ENCODE peak calls at places on chromosomes 11 and 22, in five cellular contexts. One of them, this sample, is unnamed.

GRCh38 chr22:36746571-36746970 is 29.3 kb downstream of the IFT27 start:
- DNase-seq in NCI-H446: no peak
- DNase-seq in activated CD4-positive, alpha-beta T cell treated with anti-CD3 and anti-CD28 coated beads, Interleukin-2, amount 50 U/mL, for 4 hours: no peak
- DNase-seq in stimulated activated CD8-positive, alpha-beta memory T cell treated with anti-CD3 and anti-CD28 coated beads, Interleukin-4, amount 100 ng/mL, for 24 hours: no peak
- DNase-seq in body of pancreas: no peak
- DNase-seq in this sample: no peak

GRCh38 chr11:2136209-2136951 is 2.8 kb downstream of the IGF2 start:
- DNase-seq in NCI-H446: no peak
- DNase-seq in stimulated activated CD8-positive, alpha-beta memory T cell treated with anti-CD3 and anti-CD28 coated beads, Interleukin-4, amount 100 ng/mL, for 24 hours: no peak
- DNase-seq in body of pancreas: no peak
- DNase-seq in activated CD4-positive, alpha-beta T cell treated with anti-CD3 and anti-CD28 coated beads, Interleukin-2, amount 50 U/mL, for 4 hours: no peak
- DNase-seq in this sample: no peak

GRCh38 chr22:45097061-45097460 is 66.7 kb upstream of the NUP50 start:
- DNase-seq in body of pancreas: no peak
- DNase-seq in stimulated activated CD8-positive, alpha-beta memory T cell treated with anti-CD3 and anti-CD28 coated beads, Interleukin-4, amount 100 ng/mL, for 24 hours: no peak
- DNase-seq in activated CD4-positive, alpha-beta T cell treated with anti-CD3 and anti-CD28 coated beads, Interleukin-2, amount 50 U/mL, for 4 hours: no peak
- DNase-seq in NCI-H446: no peak
- DNase-seq in this sample: no peak

GRCh38 chr11:31690516-31690915 is 120.6 kb downstream of the PAX6 start:
- DNase-seq in body of pancreas: no peak
- DNase-seq in activated CD4-positive, alpha-beta T cell treated with anti-CD3 and anti-CD28 coated beads, Interleukin-2, amount 50 U/mL, for 4 hours: no peak
- DNase-seq in NCI-H446: peak
- DNase-seq in stimulated activated CD8-positive, alpha-beta memory T cell treated with anti-CD3 and anti-CD28 coated beads, Interleukin-4, amount 100 ng/mL, for 24 hours: no peak
- DNase-seq in this sample: no peak

GRCh38 chr11:65135633-65136145 is 1.4 kb upstream of the SYVN1 start:
- DNase-seq in NCI-H446: no peak
- DNase-seq in stimulated activated CD8-positive, alpha-beta memory T cell treated with anti-CD3 and anti-CD28 coated beads, Interleukin-4, amount 100 ng/mL, for 24 hours: no peak
- DNase-seq in activated CD4-positive, alpha-beta T cell treated with anti-CD3 and anti-CD28 coated beads, Interleukin-2, amount 50 U/mL, for 4 hours: no peak
- DNase-seq in body of pancreas: no peak
- DNase-seq in this sample: no peak

GRCh38 chr22:19849800-19850481 is 4.7 kb downstream of the GNB1L start:
- DNase-seq in stimulated activated CD8-positive, alpha-beta memory T cell treated with anti-CD3 and anti-CD28 coated beads, Interleukin-4, amount 100 ng/mL, for 24 hours: no peak
- DNase-seq in activated CD4-positive, alpha-beta T cell treated with anti-CD3 and anti-CD28 coated beads, Interleukin-2, amount 50 U/mL, for 4 hours: no peak
- DNase-seq in NCI-H446: no peak
- DNase-seq in body of pancreas: no peak
- DNase-seq in this sample: no peak

GRCh38 chr11:117839234-117839882 is 14.8 kb upstream of the FXYD2 start:
- DNase-seq in body of pancreas: no peak
- DNase-seq in NCI-H446: no peak
- DNase-seq in stimulated activated CD8-positive, alpha-beta memory T cell treated with anti-CD3 and anti-CD28 coated beads, Interleukin-4, amount 100 ng/mL, for 24 hours: no peak
- DNase-seq in activated CD4-positive, alpha-beta T cell treated with anti-CD3 and anti-CD28 coated beads, Interleukin-2, amount 50 U/mL, for 4 hours: no peak
- DNase-seq in this sample: no peak

GRCh38 chr11:16839821-16840220 is 101.4 kb downstream of the C11orf58 start:
- DNase-seq in NCI-H446: no peak
- DNase-seq in stimulated activated CD8-positive, alpha-beta memory T cell treated with anti-CD3 and anti-CD28 coated beads, Interleukin-4, amount 100 ng/mL, for 24 hours: no peak
- DNase-seq in activated CD4-positive, alpha-beta T cell treated with anti-CD3 and anti-CD28 coated beads, Interleukin-2, amount 50 U/mL, for 4 hours: no peak
- DNase-seq in body of pancreas: no peak
- DNase-seq in this sample: no peak

GRCh38 chr11:130215531-130216220 is 56.1 kb downstream of the ST14 start:
- DNase-seq in NCI-H446: no peak
- DNase-seq in body of pancreas: peak
- DNase-seq in activated CD4-positive, alpha-beta T cell treated with anti-CD3 and anti-CD28 coated beads, Interleukin-2, amount 50 U/mL, for 4 hours: no peak
- DNase-seq in stimulated activated CD8-positive, alpha-beta memory T cell treated with anti-CD3 and anti-CD28 coated beads, Interleukin-4, amount 100 ng/mL, for 24 hours: no peak
- DNase-seq in this sample: no peak

GRCh38 chr11:134069996-134070845 is 1.3 kb downstream of the JAM3 start:
- DNase-seq in activated CD4-positive, alpha-beta T cell treated with anti-CD3 and anti-CD28 coated beads, Interleukin-2, amount 50 U/mL, for 4 hours: no peak
- DNase-seq in body of pancreas: no peak
- DNase-seq in NCI-H446: no peak
- DNase-seq in stimulated activated CD8-positive, alpha-beta memory T cell treated with anti-CD3 and anti-CD28 coated beads, Interleukin-4, amount 100 ng/mL, for 24 hours: no peak
- DNase-seq in this sample: no peak

GRCh38 chr11:84249344-84250135 is 963.4 kb upstream of the CCDC90B start:
- DNase-seq in stimulated activated CD8-positive, alpha-beta memory T cell treated with anti-CD3 and anti-CD28 coated beads, Interleukin-4, amount 100 ng/mL, for 24 hours: no peak
- DNase-seq in NCI-H446: no peak
- DNase-seq in body of pancreas: no peak
- DNase-seq in activated CD4-positive, alpha-beta T cell treated with anti-CD3 and anti-CD28 coated beads, Interleukin-2, amount 50 U/mL, for 4 hours: no peak
- DNase-seq in this sample: no peak

GRCh38 chr11:120335596-120335927 is 651 bp upstream of the ARHGEF12 start:
- DNase-seq in body of pancreas: no peak
- DNase-seq in activated CD4-positive, alpha-beta T cell treated with anti-CD3 and anti-CD28 coated beads, Interleukin-2, amount 50 U/mL, for 4 hours: peak
- DNase-seq in NCI-H446: peak
- DNase-seq in stimulated activated CD8-positive, alpha-beta memory T cell treated with anti-CD3 and anti-CD28 coated beads, Interleukin-4, amount 100 ng/mL, for 24 hours: no peak
- DNase-seq in this sample: no peak

This sample was measured in NK-92 treated with Interleukin-12 subunit alpha and Interleukin-12 subunit beta, amount 100 ng/mL, for 24 hours.